ENCODE peak calls at places on chromosome 15, in ten cellular contexts. W, R, N, G, K, C, T, L, X and J are unnamed samples.

GRCh38 chr15:48972750-48973503 is 9.2 kb upstream of the SHC4 start:
- DNase-seq in W (no peak), R (no peak), N (no peak), G (no peak), K (no peak), C (no peak), T (no peak), L (no peak), X (no peak), J (no peak)

GRCh38 chr15:49314729-49315128 is 108.3 kb upstream of the FGF7 start:
- DNase-seq in W (no peak), R (no peak), N (no peak), G (no peak), K (no peak), C (no peak), T (no peak), L (no peak), X (no peak), J (no peak)

GRCh38 chr15:64464271-64465005 is 4.1 kb downstream of the ZNF609 start:
- DNase-seq in W (no peak), R (no peak), N (no peak), G (no peak), K (no peak), C (no peak), T (no peak), L (no peak), X (no peak), J (no peak)

GRCh38 chr15:36882487-36883108 is 217.8 kb downstream of the MEIS2 start:
- DNase-seq in W (no peak), R (no peak), N (no peak), G (no peak), K (no peak), C (no peak), T (no peak), L (no peak), X (no peak), J (no peak)

GRCh38 chr15:52518487-52518886 is 10.2 kb downstream of the MYO5A start:
- DNase-seq in W (no peak), R (no peak), N (no peak), G (no peak), K (no peak), C (no peak), T (no peak), L (no peak), X (no peak), J (no peak)

GRCh38 chr15:27889258-27889657 is 209.9 kb downstream of the OCA2 start:
- DNase-seq in W (no peak), R (no peak), N (no peak), G (no peak), K (no peak), C (no peak), T (no peak), L (no peak), X (no peak), J (no peak)

GRCh38 chr15:57505949-57506391 is 85.7 kb upstream of the MYZAP start:
- DNase-seq in W (peak), R (no peak), N (no peak), G (peak), K (no peak), C (no peak), T (no peak), L (no peak), X (no peak), J (no peak)

GRCh38 chr15:96344120-96344705 is 13.7 kb downstream of the NR2F2 start:
- DNase-seq in W (no peak), R (peak), N (no peak), G (no peak), K (no peak), C (no peak), T (no peak), L (no peak), X (peak), J (no peak)

GRCh38 chr15:43268111-43269105 is 1.7 kb upstream of the TGM5 start:
- DNase-seq in W (no peak), R (no peak), N (no peak), G (no peak), K (no peak), C (peak), T (no peak), L (no peak), X (peak), J (no peak)

GRCh38 chr15:92753591-92753990 is 98.0 kb upstream of the FAM174B start:
- DNase-seq in W (no peak), R (no peak), N (no peak), G (no peak), K (no peak), C (no peak), T (no peak), L (no peak), X (no peak), J (no peak)

GRCh38 chr15:87609474-87609873 is 647.1 kb downstream of the NTRK3 start:
- DNase-seq in W (peak), R (no peak), N (no peak), G (no peak), K (peak), C (no peak), T (no peak), L (no peak), X (peak), J (no peak)

GRCh38 chr15:66601521-66601920 is 35.7 kb upstream of the LCTL start:
- DNase-seq in W (no peak), R (no peak), N (no peak), G (no peak), K (no peak), C (no peak), T (no peak), L (no peak), X (no peak), J (no peak)

GRCh38 chr15:62306851-62307504 is 141.9 kb upstream of the C2CD4B start:
- DNase-seq in W (peak), R (peak), N (no peak), G (peak), K (peak), C (peak), T (peak), L (no peak), X (peak), J (peak)

GRCh38 chr15:56956538-56956937 is 38.1 kb downstream of the TCF12 start:
- DNase-seq in W (no peak), R (no peak), N (no peak), G (no peak), K (no peak), C (no peak), T (no peak), L (no peak), X (no peak), J (no peak)

GRCh38 chr15:35141743-35142356 is 56.8 kb upstream of the NANOGP8 start:
- DNase-seq in W (no peak), R (no peak), N (no peak), G (no peak), K (peak), C (no peak), T (no peak), L (no peak), X (peak), J (no peak)

GRCh38 chr15:90291679-90292356 is 26.3 kb downstream of the NGRN start:
- DNase-seq in W (peak), R (no peak), N (no peak), G (peak), K (no peak), C (no peak), T (peak), L (no peak), X (peak), J (no peak)

GRCh38 chr15:90876512-90877170 is 7.7 kb upstream of the FES start:
- DNase-seq in W (no peak), R (no peak), N (no peak), G (no peak), K (no peak), C (no peak), T (no peak), L (no peak), X (no peak), J (no peak)

GRCh38 chr15:80404719-80405553 is 754 bp downstream of the ARNT2 start:
- DNase-seq in W (no peak), R (peak), N (no peak), G (no peak), K (no peak), C (no peak), T (peak), L (peak), X (peak), J (no peak)

GRCh38 chr15:98787936-98788757 is 139.8 kb downstream of the IGF1R start:
- DNase-seq in W (no peak), R (no peak), N (no peak), G (no peak), K (no peak), C (no peak), T (no peak), L (no peak), X (no peak), J (no peak)

GRCh38 chr15:49506341-49506740 is 83.3 kb downstream of the FGF7 start:
- DNase-seq in W (no peak), R (no peak), N (no peak), G (no peak), K (no peak), C (no peak), T (no peak), L (no peak), X (no peak), J (no peak)

GRCh38 chr15:98649621-98649995 is 1.3 kb downstream of the IGF1R start:
- DNase-seq in W (no peak), R (peak), N (no peak), G (peak), K (no peak), C (no peak), T (peak), L (no peak), X (peak), J (no peak)

GRCh38 chr15:85973584-85974347 is 105.9 kb upstream of the AGBL1 start:
- DNase-seq in W (no peak), R (no peak), N (no peak), G (no peak), K (no peak), C (peak), T (no peak), L (no peak), X (no peak), J (no peak)

GRCh38 chr15:37014137-37014536 is 86.2 kb downstream of the MEIS2 start:
- DNase-seq in W (no peak), R (no peak), N (no peak), G (no peak), K (no peak), C (no peak), T (no peak), L (no peak), X (no peak), J (no peak)

GRCh38 chr15:88262064-88262463 is 5.5 kb upstream of the NTRK3 start:
- DNase-seq in W (no peak), R (no peak), N (no peak), G (no peak), K (no peak), C (no peak), T (no peak), L (no peak), X (no peak), J (no peak)

GRCh38 chr15:62854420-62855084 is 188.0 kb upstream of the TPM1 start:
- DNase-seq in W (no peak), R (no peak), N (no peak), G (no peak), K (no peak), C (no peak), T (no peak), L (no peak), X (no peak), J (no peak)

GRCh38 chr15:33908396-33908795 is 59.9 kb upstream of the CHRM5 start:
- DNase-seq in W (no peak), R (no peak), N (no peak), G (no peak), K (no peak), C (no peak), T (no peak), L (no peak), X (no peak), J (no peak)

GRCh38 chr15:50854594-50855490 is 53.6 kb upstream of the AP4E1 start:
- DNase-seq in W (no peak), R (no peak), N (no peak), G (no peak), K (no peak), C (no peak), T (no peak), L (no peak), X (no peak), J (no peak)